ENCODE peak calls at places on chromosomes 7 and 10, in six cellular contexts. E is iPS DF 19.7, G is WTC11, X is NCI-H1092 treated with DMSO at 0.1 percent for 48 hours, Z is NCI-H345, F is G401. Q is an unnamed sample.
A peak's percentile ranks its signal among the peaks of the same experiment; 100 is the strongest.

GRCh38 chr7:86958380-86958779 is 101.1 kb downstream of the ELAPOR2 start:
- DNase-seq in E (no peak), G (no peak), X (no peak), Z (no peak), F (no peak), Q (no peak)

GRCh38 chr10:131874991-131875451 is 25.8 kb upstream of the PPP2R2D start:
- DNase-seq in E (no peak), G (peak; percentile 91), X (peak; percentile 65), Z (peak; percentile 84), F (peak; percentile 83), Q (peak; percentile 18)

GRCh38 chr10:91635401-91636400 is 2.8 kb upstream of the PPP1R3C start:
- DNase-seq in E (peak; percentile 40), G (peak; percentile 51), X (peak; percentile 44), Z (peak; percentile 73), F (peak; percentile 77), Q (peak; percentile 62)

GRCh38 chr10:7410306-7410799 is 481 bp downstream of the SFMBT2 start:
- DNase-seq in E (no peak), G (peak; percentile 47), X (peak; percentile 50), Z (no peak), F (peak; percentile 42), Q (no peak)

GRCh38 chr7:127504715-127505114 is 80.7 kb downstream of the GCC1 start:
- DNase-seq in E (no peak), G (peak; percentile 73), X (no peak), Z (no peak), F (peak; percentile 14), Q (no peak)

GRCh38 chr10:133123746-133124356 is 36.1 kb downstream of the ADGRA1 start:
- DNase-seq in E (no peak), G (peak; percentile 7), X (no peak), Z (no peak), F (no peak), Q (no peak)

GRCh38 chr7:94374231-94374630 is 20.5 kb upstream of the COL1A2 start:
- DNase-seq in E (no peak), G (peak; percentile 43), X (no peak), Z (no peak), F (no peak), Q (no peak)

GRCh38 chr7:44224951-44225565 is 24.3 kb downstream of the YKT6 start:
- DNase-seq in E (no peak), G (no peak), X (no peak), Z (no peak), F (no peak), Q (no peak)

GRCh38 chr10:47190301-47190700 is 109.7 kb upstream of the GDF10 start:
- DNase-seq in E (no peak), G (no peak), X (no peak), Z (peak; percentile 88), F (no peak), Q (peak; percentile 25)

GRCh38 chr7:85529831-85530230 is 343.0 kb upstream of the SEMA3D start:
- DNase-seq in E (no peak), G (no peak), X (no peak), Z (no peak), F (no peak), Q (no peak)

GRCh38 chr7:76340617-76341131 is 18.1 kb downstream of the YWHAG start:
- DNase-seq in E (no peak), G (no peak), X (no peak), Z (no peak), F (no peak), Q (no peak)

GRCh38 chr10:92574545-92575377 is 868 bp upstream of the IDE start:
- DNase-seq in E (no peak), G (no peak), X (no peak), Z (no peak), F (no peak), Q (no peak)

GRCh38 chr7:116455009-116455408 is 44.5 kb upstream of the CAV2 start:
- DNase-seq in E (no peak), G (no peak), X (no peak), Z (no peak), F (no peak), Q (no peak)

GRCh38 chr10:101783736-101784118 is 481 bp upstream of the NPM3 start:
- DNase-seq in E (no peak), G (no peak), X (peak; percentile 1), Z (no peak), F (peak; percentile 27), Q (no peak)

GRCh38 chr7:129610709-129611245 is 743 bp upstream of the NRF1 start:
- DNase-seq in E (no peak), G (no peak), X (no peak), Z (no peak), F (no peak), Q (no peak)

GRCh38 chr7:3605222-3605621 is 304.2 kb downstream of the SDK1 start:
- DNase-seq in E (no peak), G (no peak), X (no peak), Z (no peak), F (no peak), Q (no peak)

GRCh38 chr10:5971886-5972285 is 5.5 kb downstream of the IL15RA start:
- DNase-seq in E (no peak), G (no peak), X (no peak), Z (no peak), F (no peak), Q (no peak)

GRCh38 chr7:30863694-30864011 is 48.0 kb upstream of the AQP1 start:
- DNase-seq in E (no peak), G (no peak), X (no peak), Z (no peak), F (no peak), Q (no peak)

GRCh38 chr10:91672021-91672608 is 39.2 kb upstream of the PPP1R3C start:
- DNase-seq in E (no peak), G (no peak), X (peak; percentile 43), Z (peak; percentile 58), F (no peak), Q (no peak)

GRCh38 chr7:137443616-137444015 is 100.1 kb upstream of the PTN start:
- DNase-seq in E (no peak), G (no peak), X (no peak), Z (no peak), F (no peak), Q (no peak)

GRCh38 chr10:87842776-87843497 is 20.4 kb downstream of the KLLN start:
- DNase-seq in E (no peak), G (no peak), X (no peak), Z (no peak), F (no peak), Q (no peak)

GRCh38 chr10:59865101-59865500 is 41.3 kb downstream of the CCDC6 start:
- DNase-seq in E (peak; percentile 45), G (peak; percentile 26), X (no peak), Z (no peak), F (peak; percentile 52), Q (no peak)

GRCh38 chr7:53111061-53111460 is 75.6 kb downstream of the POM121L12 start:
- DNase-seq in E (no peak), G (no peak), X (no peak), Z (no peak), F (no peak), Q (no peak)

GRCh38 chr7:70805360-70805759 is 326.6 kb upstream of the GALNT17 start:
- DNase-seq in E (no peak), G (no peak), X (no peak), Z (no peak), F (no peak), Q (no peak)